ENCODE peak calls at places on chromosomes 16 and 17, in five cellular contexts. G, L, C, A and F are unnamed samples.

GRCh38 chr17:7367083-7367482 is 12.1 kb downstream of the TMEM95 start:
- DNase-seq in G (no peak), L (no peak), C (no peak), A (no peak), F (no peak)

GRCh38 chr17:82588266-82589175 is 59.7 kb downstream of the WDR45B start:
- DNase-seq in G (no peak), L (no peak), C (no peak), A (no peak), F (no peak)

GRCh38 chr16:16143038-16143763 is 80.1 kb downstream of the ABCC6 start:
- DNase-seq in G (peak), L (no peak), C (no peak), A (peak), F (no peak)

GRCh38 chr16:65624246-65624645 is 502.4 kb upstream of the CDH11 start:
- DNase-seq in G (no peak), L (no peak), C (no peak), A (no peak), F (no peak)

GRCh38 chr16:48684148-48684547 is 74.2 kb upstream of the N4BP1 start:
- DNase-seq in G (no peak), L (no peak), C (no peak), A (no peak), F (no peak)

GRCh38 chr16:79213214-79213613 is 387.3 kb downstream of the MAF start:
- DNase-seq in G (no peak), L (no peak), C (no peak), A (no peak), F (no peak)

GRCh38 chr16:65896448-65897153 is 469.9 kb upstream of the CDH5 start:
- DNase-seq in G (no peak), L (no peak), C (no peak), A (no peak), F (no peak)

GRCh38 chr17:41784207-41784744 is 2.2 kb downstream of the JUP start:
- DNase-seq in G (no peak), L (peak), C (no peak), A (peak), F (no peak)

GRCh38 chr16:77660311-77660710 is 62.0 kb upstream of the NUDT7 start:
- DNase-seq in G (peak), L (peak), C (no peak), A (peak), F (peak)

GRCh38 chr17:1005361-1005946 is 8.5 kb downstream of the TIMM22 start:
- DNase-seq in G (no peak), L (no peak), C (no peak), A (no peak), F (no peak)

GRCh38 chr16:73747328-73747727 is 549.3 kb upstream of the PSMD7 start:
- DNase-seq in G (no peak), L (no peak), C (no peak), A (no peak), F (no peak)
- TF ChIP-seq CTCF in G (no peak), L (no peak), C (no peak), A (no peak), F (no peak)

DNA sequence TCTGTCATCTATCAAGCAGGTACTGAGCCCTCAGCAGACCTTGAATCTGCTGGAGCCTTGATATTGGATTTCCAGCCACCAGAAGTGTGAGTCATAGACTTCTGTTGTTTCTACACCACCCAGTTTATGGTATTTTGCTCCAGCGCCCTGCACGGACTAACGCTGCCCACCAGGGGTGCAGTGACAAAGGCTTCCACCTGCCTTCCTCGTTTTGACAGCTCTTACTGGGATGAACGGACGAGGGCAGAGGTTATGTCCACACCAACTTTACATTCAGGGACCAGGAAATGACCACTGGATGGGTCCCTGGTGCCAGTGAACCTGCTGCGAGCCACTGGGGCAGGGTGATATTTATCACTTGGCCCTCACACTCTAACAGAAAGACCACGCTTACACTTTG is 66.6 kb upstream of the CBX4 start:
- DNase-seq in G (no peak), L (no peak), C (no peak), A (peak), F (no peak)
- TF ChIP-seq CTCF in G (peak), L (no peak), C (peak), A (peak), F (peak)

GRCh38 chr17:49450735-49451134 is 36.1 kb upstream of the PHB1 start:
- DNase-seq in G (no peak), L (peak), C (no peak), A (peak), F (no peak)

GRCh38 chr17:49445561-49445960 is 30.9 kb upstream of the PHB1 start:
- DNase-seq in G (no peak), L (no peak), C (no peak), A (no peak), F (no peak)

GRCh38 chr17:49450181-49450580 is 35.5 kb upstream of the PHB1 start:
- DNase-seq in G (no peak), L (no peak), C (no peak), A (no peak), F (no peak)

GRCh38 chr17:49444384-49444783 is 29.7 kb upstream of the PHB1 start:
- DNase-seq in G (no peak), L (no peak), C (no peak), A (no peak), F (no peak)

DNA sequence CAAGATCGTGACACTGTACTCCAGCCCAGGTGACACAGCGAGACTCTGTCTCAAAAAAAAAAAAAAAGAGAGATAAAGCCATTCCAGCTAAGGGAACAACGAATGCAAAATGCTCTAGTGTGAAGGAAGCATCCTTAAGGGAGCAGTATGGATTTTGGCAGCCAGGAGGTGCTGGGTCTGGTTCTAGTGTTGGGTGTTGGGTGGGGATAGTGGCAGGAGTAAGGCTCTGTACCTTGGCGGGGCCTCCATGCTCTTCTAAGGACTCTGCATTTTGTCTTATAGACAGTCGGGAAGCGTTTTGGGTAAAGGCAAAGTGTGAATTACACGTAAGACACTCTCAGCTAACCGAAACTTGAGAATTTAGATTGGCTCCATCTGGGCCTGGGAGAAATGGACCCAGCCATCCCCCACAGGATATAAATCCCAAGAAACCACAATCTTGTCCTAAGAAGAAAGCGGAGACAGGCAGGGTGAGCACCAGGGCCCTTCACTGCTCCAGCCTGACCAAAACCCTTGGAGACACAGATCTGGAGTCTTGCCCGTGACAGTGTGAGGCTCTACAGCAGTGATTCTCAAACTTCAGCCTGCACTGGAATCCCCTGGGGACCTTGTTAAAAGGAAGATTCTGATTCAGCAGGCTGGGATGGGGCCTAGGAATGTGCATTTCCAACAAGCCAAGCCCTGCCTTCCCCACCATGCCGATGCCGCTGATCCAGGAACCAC is 33.1 kb upstream of the PHB1 start:
- DNase-seq in G (no peak), L (no peak), C (no peak), A (no peak), F (no peak)
- TF ChIP-seq CTCF in G (no peak), L (no peak), C (no peak), A (no peak), F (no peak)

GRCh38 chr16:74275031-74275636 is 21.5 kb upstream of the PSMD7 start:
- DNase-seq in G (no peak), L (peak), C (peak), A (peak), F (no peak)
- TF ChIP-seq CTCF in G (peak), L (peak), C (peak), A (peak), F (peak)

GRCh38 chr16:73847090-73847489 is 449.5 kb upstream of the PSMD7 start:
- DNase-seq in G (no peak), L (no peak), C (no peak), A (no peak), F (no peak)
- TF ChIP-seq CTCF in G (no peak), L (no peak), C (no peak), A (no peak), F (no peak)

DNA sequence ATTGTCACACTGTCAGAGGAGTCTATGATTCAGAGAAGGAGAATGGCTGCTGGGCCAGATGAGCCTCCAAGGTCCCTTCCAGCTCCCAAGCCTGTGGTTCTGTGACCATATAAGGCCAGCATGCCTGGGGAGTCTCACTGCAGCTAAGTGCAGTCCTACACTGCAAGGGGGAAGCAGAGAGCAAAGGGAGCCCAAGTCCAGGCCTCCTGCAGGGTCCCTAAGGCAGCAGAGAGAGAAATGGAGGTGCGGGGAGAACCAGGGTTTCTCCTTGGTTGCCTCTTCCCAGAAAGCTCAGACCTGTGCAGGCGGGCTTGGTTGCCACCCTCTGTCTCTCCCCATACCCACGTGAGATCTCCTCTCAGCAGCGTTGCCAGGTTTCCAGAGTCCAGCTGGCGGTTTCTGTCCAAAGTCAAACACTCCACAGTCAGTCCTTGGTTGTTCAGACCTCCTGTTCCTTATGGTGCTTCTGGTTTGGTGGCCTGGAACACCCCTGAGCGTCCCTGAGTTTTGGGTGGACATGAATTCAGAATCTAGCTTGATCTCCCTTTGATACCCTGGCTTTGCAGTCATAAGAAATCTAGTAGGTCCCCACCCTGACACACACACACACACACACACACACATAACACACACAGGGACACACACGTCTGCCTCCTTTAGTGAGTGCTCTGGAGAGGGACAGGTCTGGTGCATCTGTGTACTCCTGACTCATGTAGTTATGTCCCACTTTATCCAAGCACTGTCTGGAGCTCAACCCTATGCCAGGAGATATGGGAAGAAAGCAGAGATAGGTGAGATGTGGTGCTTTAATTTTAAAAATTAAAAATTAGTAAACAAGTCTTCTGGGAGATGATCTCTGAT is 78.8 kb downstream of the GNAO1 start:
- DNase-seq in G (no peak), L (no peak), C (no peak), A (no peak), F (peak)
- TF ChIP-seq CTCF in G (no peak), L (no peak), C (no peak), A (no peak), F (peak)

GRCh38 chr16:8890549-8890921 is 8.4 kb downstream of the LITAFD start:
- DNase-seq in G (no peak), L (no peak), C (no peak), A (no peak), F (no peak)

GRCh38 chr16:8894736-8895334 is 12.7 kb downstream of the LITAFD start:
- DNase-seq in G (no peak), L (no peak), C (no peak), A (no peak), F (no peak)

GRCh38 chr16:8893976-8894690 is 12.0 kb downstream of the LITAFD start:
- DNase-seq in G (no peak), L (no peak), C (no peak), A (no peak), F (no peak)

GRCh38 chr16:8892101-8892575 is 10.0 kb downstream of the LITAFD start:
- DNase-seq in G (no peak), L (no peak), C (no peak), A (no peak), F (no peak)

GRCh38 chr16:8893426-8893825 is 11.3 kb downstream of the LITAFD start:
- DNase-seq in G (no peak), L (no peak), C (no peak), A (no peak), F (no peak)
- TF ChIP-seq CTCF in G (no peak), L (no peak), C (no peak), A (no peak), F (no peak)

GRCh38 chr16:1775006-1775845 is 2.3 kb upstream of the MRPS34 start:
- DNase-seq in G (no peak), L (no peak), C (no peak), A (no peak), F (no peak)

GRCh38 chr16:1776991-1777374 is 4.0 kb upstream of the MRPS34 start:
- DNase-seq in G (no peak), L (no peak), C (no peak), A (no peak), F (no peak)

GRCh38 chr16:1777375-1778199 is 4.7 kb upstream of the MRPS34 start:
- DNase-seq in G (no peak), L (no peak), C (no peak), A (no peak), F (no peak)

GRCh38 chr16:1776672-1776955 is 3.7 kb upstream of the MRPS34 start:
- DNase-seq in G (no peak), L (no peak), C (no peak), A (no peak), F (no peak)

DNA sequence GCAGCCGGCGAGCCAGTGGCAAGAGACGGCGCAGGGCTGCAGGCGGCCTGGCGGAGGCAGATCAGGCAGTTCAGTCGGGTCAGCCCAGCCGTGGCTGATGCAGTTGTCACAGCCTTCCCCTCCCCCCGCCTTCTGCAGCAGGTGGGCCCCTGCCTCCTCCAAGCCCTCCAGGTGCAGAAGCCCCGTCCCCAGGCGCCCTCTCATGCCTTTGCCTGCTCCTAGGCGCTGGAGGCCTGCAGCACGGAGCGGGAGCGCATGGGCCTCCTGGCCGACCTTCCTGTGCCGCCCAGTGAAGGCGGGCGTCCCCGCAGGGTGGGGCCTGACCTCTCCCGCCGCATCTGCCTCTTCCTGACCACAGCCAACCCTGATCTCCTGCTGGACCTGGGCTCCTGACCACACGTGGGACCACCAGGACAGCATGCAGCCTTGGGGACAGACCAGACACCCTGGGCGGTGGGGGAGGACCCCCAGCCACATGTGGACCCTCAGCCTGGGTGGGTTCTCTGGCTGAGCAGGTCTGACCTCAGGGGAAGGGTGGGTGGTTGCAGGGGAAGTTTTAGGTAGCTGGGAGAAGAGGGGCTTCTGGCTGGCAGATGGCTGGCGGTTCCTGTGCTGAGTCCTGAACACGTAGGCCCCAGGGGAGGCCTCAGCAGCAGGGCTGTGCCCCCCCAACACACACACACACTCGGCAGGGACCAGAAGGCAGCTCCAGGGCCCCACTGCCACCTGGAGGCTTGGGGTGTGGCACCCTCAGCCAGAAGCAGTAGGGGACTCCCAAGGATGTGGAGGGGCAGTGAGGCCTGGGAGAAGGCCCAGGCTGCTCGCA is 3.1 kb upstream of the MRPS34 start:
- DNase-seq in G (no peak), L (no peak), C (no peak), A (no peak), F (no peak)
- TF ChIP-seq CTCF in G (no peak), L (no peak), C (no peak), A (no peak), F (no peak)

DNA sequence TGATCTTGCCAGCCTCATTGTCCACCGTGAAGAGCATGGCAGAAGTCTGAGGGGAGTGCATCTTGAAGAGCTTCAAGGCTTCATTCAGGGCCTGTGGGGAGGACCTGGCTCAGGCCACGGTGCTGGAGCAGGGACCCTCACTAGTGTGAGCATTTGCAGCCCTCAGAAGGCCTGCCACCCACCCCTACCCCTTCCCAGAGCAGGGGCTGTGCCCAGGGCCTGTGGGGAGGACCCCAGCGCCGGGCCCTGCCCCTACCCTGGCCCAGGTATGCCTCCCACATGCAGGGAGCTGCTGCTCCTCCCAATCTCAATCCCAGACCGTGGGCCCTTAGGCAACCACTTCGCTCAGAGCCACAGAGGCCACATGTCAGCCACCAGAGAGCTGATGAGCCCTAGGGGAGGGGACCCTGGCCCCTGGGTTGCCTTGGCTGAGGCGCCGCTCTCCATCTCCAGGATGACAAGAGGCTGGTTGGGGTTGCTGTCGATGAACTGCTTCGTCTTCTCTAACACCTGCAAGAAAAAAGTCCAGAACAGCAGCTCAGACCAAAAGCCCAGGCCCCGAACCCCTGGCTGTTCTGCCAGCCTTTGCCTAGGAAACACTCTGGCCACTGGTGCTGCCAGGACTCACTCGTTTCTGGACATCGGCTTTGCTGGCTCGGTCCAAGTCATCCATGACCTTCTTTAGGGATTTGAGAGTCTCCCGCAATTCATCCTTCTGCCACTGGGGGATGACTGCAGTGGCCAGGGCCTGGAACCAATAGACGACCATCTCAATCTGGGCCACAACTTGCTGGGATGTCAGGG is 1.8 kb upstream of the EXOSC6 start:
- DNase-seq in G (peak), L (peak), C (peak), A (peak), F (no peak)
- TF ChIP-seq CTCF in G (peak), L (peak), C (peak), A (peak), F (peak)

GRCh38 chr17:50659220-50659619 is 24.5 kb downstream of the ABCC3 start:
- DNase-seq in G (no peak), L (no peak), C (no peak), A (no peak), F (no peak)
- TF ChIP-seq CTCF in G (no peak), L (no peak), C (no peak), A (no peak), F (no peak)